ENCODE peak calls at places on chromosomes 3 and 15, in five cellular contexts. N is uterus, Y is ovary, I is K562, L is suprapubic skin. B is an unnamed sample.

GRCh38 chr3:10468611-10469354 is 36.6 kb downstream of the ATP2B2 start:
- DNase-seq in L (no peak), I (no peak), Y (no peak), N (no peak), B (no peak)

GRCh38 chr3:134708025-134708597 is 57.3 kb upstream of the KY start:
- DNase-seq in N (no peak), L (no peak), Y (no peak), I (no peak), B (no peak)

GRCh38 chr3:197590313-197590962 is 34.7 kb upstream of the BDH1 start:
- DNase-seq in N (no peak), I (no peak), Y (no peak), L (no peak), B (no peak)

GRCh38 chr3:117355566-117355965 is 646.0 kb downstream of the TUSC7 start:
- DNase-seq in Y (no peak), I (peak; percentile 4), N (no peak), L (no peak), B (no peak)

GRCh38 chr15:49155834-49156627 is 632 bp upstream of the COPS2 start:
- DNase-seq in N (no peak), L (no peak), Y (no peak), I (no peak), B (no peak)

GRCh38 chr3:12574131-12574530 is 17.2 kb downstream of the MKRN2 start:
- DNase-seq in L (no peak), N (no peak), I (no peak), Y (no peak), B (no peak)

GRCh38 chr3:64717872-64718613 is 30.2 kb upstream of the ADAMTS9 start:
- DNase-seq in N (no peak), L (no peak), I (peak; percentile 6), Y (no peak), B (no peak)

GRCh38 chr15:70750203-70750869 is 13.0 kb downstream of the UACA start:
- DNase-seq in Y (no peak), I (no peak), N (no peak), L (no peak), B (no peak)

GRCh38 chr3:107241217-107241616 is 136.0 kb upstream of the CCDC54 start:
- DNase-seq in I (peak; percentile 11), N (no peak), Y (peak; percentile 48), L (no peak), B (peak; percentile 52)

GRCh38 chr15:82936966-82937647 is 15.4 kb downstream of the HOMER2 start:
- DNase-seq in N (no peak), Y (no peak), I (no peak), L (no peak), B (no peak)

GRCh38 chr15:32824777-32825176 is 107.0 kb downstream of the GREM1 start:
- DNase-seq in N (no peak), I (no peak), Y (no peak), L (no peak), B (no peak)

GRCh38 chr3:195715583-195716266 is 5.1 kb upstream of the MUC20 start:
- DNase-seq in I (peak; percentile 56), N (no peak), Y (no peak), L (no peak), B (no peak)

GRCh38 chr15:63892794-63893441 is 59.2 kb upstream of the HERC1 start:
- DNase-seq in Y (no peak), N (no peak), L (no peak), I (no peak), B (no peak)

GRCh38 chr3:197508511-197508910 is 47.3 kb downstream of the BDH1 start:
- DNase-seq in I (no peak), L (no peak), Y (no peak), N (no peak), B (no peak)

GRCh38 chr15:63079938-63080626 is 37.5 kb downstream of the TPM1 start:
- DNase-seq in Y (no peak), N (no peak), I (no peak), L (no peak), B (no peak)

GRCh38 chr3:152258448-152259302 is 10.1 kb upstream of the MBNL1 start:
- DNase-seq in L (peak; percentile 81), I (no peak), N (peak; percentile 73), Y (peak; percentile 44), B (peak; percentile 30)

GRCh38 chr3:79361748-79362378 is 405.9 kb downstream of the ROBO1 start:
- DNase-seq in L (no peak), I (peak; percentile 8), N (no peak), Y (no peak), B (no peak)

GRCh38 chr3:172221550-172221949 is 182.2 kb downstream of the FNDC3B start:
- DNase-seq in L (no peak), Y (no peak), N (no peak), I (no peak), B (no peak)

GRCh38 chr3:172223870-172224269 is 184.5 kb downstream of the FNDC3B start:
- DNase-seq in N (no peak), L (no peak), I (no peak), Y (no peak), B (no peak)

GRCh38 chr3:172225215-172225707 is 185.9 kb downstream of the FNDC3B start:
- DNase-seq in I (no peak), N (no peak), L (no peak), Y (no peak), B (no peak)

GRCh38 chr3:172224560-172225214 is 185.3 kb downstream of the FNDC3B start:
- DNase-seq in Y (no peak), N (no peak), L (no peak), I (no peak), B (no peak)

GRCh38 chr3:172222474-172223071 is 183.2 kb downstream of the FNDC3B start:
- DNase-seq in N (no peak), L (no peak), Y (no peak), I (no peak), B (no peak)
- H3K4me1 ChIP-seq in N (no peaks in the 10 kb centered on the region), L (peaks cover 22% of the 10 kb centered on the region), Y (peaks cover 15% of the 10 kb centered on the region), I (no peaks in the 10 kb centered on the region), B (peaks cover 3% of the 10 kb centered on the region)

GRCh38 chr3:55178336-55178735 is 250.5 kb upstream of the LRTM1 start:
- DNase-seq in N (no peak), L (no peak), Y (no peak), I (no peak), B (no peak)
- TF ChIP-seq CTCF in N (no peak), L (no peak), Y (no peak), I (no peak), B (no peak)

GRCh38 chr3:16884748-16885587 is at the start of gene PLCL2:
- DNase-seq in I (peak; percentile 58), Y (peak; percentile 67), L (no peak), N (peak; percentile 39), B (peak; percentile 63)

GRCh38 chr3:16885588-16885903 is 791 bp downstream of the PLCL2 start:
- DNase-seq in Y (no peak), N (no peak), I (no peak), L (no peak), B (no peak)

GRCh38 chr3:16888785-16889607 is 4.2 kb downstream of the PLCL2 start:
- DNase-seq in Y (no peak), I (no peak), N (no peak), L (no peak), B (no peak)

GRCh38 chr3:16885948-16886683 is 1.4 kb downstream of the PLCL2 start:
- DNase-seq in I (no peak), N (no peak), Y (no peak), L (no peak), B (no peak)

DNA sequence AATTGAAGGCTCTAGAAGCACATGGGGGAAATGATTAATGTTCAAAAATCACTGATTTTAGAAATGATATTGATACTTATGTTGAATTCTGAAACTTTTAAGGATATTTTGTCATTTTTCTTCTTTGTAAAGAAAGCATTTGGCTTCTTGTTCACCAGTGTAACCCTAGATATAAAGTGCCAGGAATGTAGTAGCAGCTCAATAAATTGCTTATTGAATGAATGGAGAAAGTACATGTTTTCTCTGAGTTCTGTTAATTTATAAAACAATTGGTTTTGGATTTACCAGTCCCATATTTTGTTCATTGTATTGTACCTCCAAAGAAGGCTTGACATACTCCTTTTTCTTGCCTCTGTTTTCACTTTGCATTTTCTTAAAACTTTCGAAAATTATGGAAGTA is 2.4 kb downstream of the PLCL2 start:
- DNase-seq in I (no peak), Y (no peak), L (no peak), N (no peak), B (no peak)
- H3K4me1 ChIP-seq in I (no peaks in the 10 kb centered on the region), Y (peaks cover 6% of the 10 kb centered on the region), L (peaks cover 31% of the 10 kb centered on the region), N (no peaks in the 10 kb centered on the region), B (peaks cover 19% of the 10 kb centered on the region)

DNA sequence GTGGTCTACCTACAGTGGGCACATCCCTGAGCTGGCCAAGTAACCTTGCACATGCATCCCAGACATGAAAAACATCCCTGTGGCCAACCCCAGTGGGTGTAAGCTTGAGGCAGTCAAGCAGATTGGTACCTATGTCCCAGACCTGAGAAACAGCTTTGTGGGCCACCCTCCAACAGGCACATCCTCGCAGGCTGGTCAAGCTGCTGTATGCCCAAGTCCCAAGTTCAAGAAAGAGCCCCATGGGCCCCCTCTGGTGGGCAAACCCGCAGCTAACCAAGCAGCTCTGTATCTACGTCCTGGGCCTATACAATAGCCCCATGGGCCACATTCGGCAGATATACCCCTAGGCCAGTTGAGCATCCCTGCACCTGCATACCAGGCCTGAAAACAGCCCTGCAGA is 186.3 kb upstream of the GPR149 start:
- DNase-seq in N (no peak), L (no peak), I (no peak), Y (no peak), B (no peak)
- TF ChIP-seq CTCF in N (no peak), L (no peak), I (no peak), Y (no peak), B (no peak)

GRCh38 chr15:36883705-36884355 is 216.5 kb downstream of the MEIS2 start:
- DNase-seq in L (peak; percentile 91), N (peak; percentile 94), Y (peak; percentile 94), I (peak; percentile 84), B (peak; percentile 89)
- H3K4me1 ChIP-seq in L (peaks cover 51% of the 10 kb centered on the region), N (no peaks in the 10 kb centered on the region), Y (peaks cover 3% of the 10 kb centered on the region), I (peaks cover 3% of the 10 kb centered on the region), B (no peaks in the 10 kb centered on the region)

GRCh38 chr15:39336926-39337325 is 244.0 kb upstream of the THBS1 start:
- DNase-seq in Y (no peak), L (no peak), I (no peak), N (no peak), B (no peak)
- TF ChIP-seq CTCF in Y (no peak), L (no peak), I (no peak), N (no peak), B (no peak)

DNA sequence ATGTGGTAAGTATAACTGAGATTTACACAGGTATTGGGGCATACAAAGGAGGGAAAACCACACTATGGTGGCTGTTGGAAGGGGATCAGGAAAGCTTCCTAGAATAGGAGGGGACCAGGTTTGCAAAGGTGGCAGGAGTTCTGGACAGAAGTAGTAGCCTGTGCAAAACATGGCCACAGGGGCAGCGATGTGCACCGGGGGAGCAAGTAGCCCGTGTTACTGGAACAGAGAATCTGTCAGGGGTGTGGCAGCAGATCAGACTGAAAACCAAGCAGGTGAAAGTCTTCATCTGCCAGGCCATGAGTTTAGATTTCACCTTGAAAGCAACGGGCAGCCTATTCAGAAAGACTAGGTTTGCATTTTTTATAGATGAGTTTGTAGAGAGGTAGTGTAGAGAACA is 182.3 kb upstream of the LPP start:
- DNase-seq in Y (no peak), I (no peak), N (no peak), L (no peak), B (no peak)
- H3K4me1 ChIP-seq in Y (no peaks in the 10 kb centered on the region), I (no peaks in the 10 kb centered on the region), N (no peaks in the 10 kb centered on the region), L (peaks cover 27% of the 10 kb centered on the region), B (peaks cover 6% of the 10 kb centered on the region)

GRCh38 chr3:173045770-173046382 is 95.2 kb downstream of the SPATA16 start:
- DNase-seq in L (no peak), Y (no peak), N (no peak), I (no peak), B (no peak)
- TF ChIP-seq CTCF in L (no peak), Y (no peak), N (no peak), I (peak; percentile 52), B (peak; percentile 17)